ENCODE peak calls at places on chromosome 2, in seven cellular contexts. M is GM23248, X is endothelial cell of umbilical vein, O is astrocyte, B is HepG2, Y is neural progenitor cell, N is fibroblast of lung. H is an unnamed sample.

GRCh38 chr2:66171530-66171929 is 263.4 kb upstream of the MEIS1 start:
- DNase-seq in O (no peak), B (no peak), M (no peak), Y (no peak), N (no peak), X (no peak), H (no peak)

GRCh38 chr2:118221952-118222594 is 133.8 kb downstream of the INSIG2 start:
- DNase-seq in Y (peak), M (peak), B (peak), X (peak), O (peak), N (peak), H (peak)

GRCh38 chr2:44549856-44550255 is 188.1 kb downstream of the CAMKMT start:
- DNase-seq in B (no peak), M (peak), X (peak), Y (no peak), O (peak), N (no peak), H (no peak)

GRCh38 chr2:105789745-105790466 is 45.2 kb downstream of the NCK2 start:
- DNase-seq in M (peak), Y (no peak), X (peak), B (no peak), O (peak), N (peak), H (peak)

GRCh38 chr2:169716229-169716886 is 17.3 kb upstream of the KLHL23 start:
- DNase-seq in M (peak), B (no peak), N (peak), Y (no peak), O (peak), X (peak), H (no peak)

GRCh38 chr2:133674433-133675331 is 106.4 kb upstream of the NCKAP5 start:
- DNase-seq in O (peak), N (peak), Y (peak), X (peak), M (peak), B (peak), H (no peak)

GRCh38 chr2:189581354-189582139 is 961 bp upstream of the SLC40A1 start:
- DNase-seq in N (no peak), O (no peak), M (no peak), X (no peak), B (peak), Y (peak), H (no peak)

GRCh38 chr2:9797681-9798556 is 45.4 kb upstream of the TAF1B start:
- DNase-seq in Y (no peak), X (no peak), N (no peak), M (no peak), B (peak), O (no peak), H (no peak)

GRCh38 chr2:73870084-73870483 is 22.7 kb upstream of the ACTG2 start:
- DNase-seq in X (peak), Y (no peak), O (peak), B (no peak), M (peak), N (peak), H (no peak)

GRCh38 chr2:235854276-235854675 is 313.9 kb downstream of the GBX2 start:
- DNase-seq in O (no peak), N (no peak), B (no peak), Y (no peak), X (no peak), M (no peak), H (no peak)

GRCh38 chr2:235511187-235511661 is 17.4 kb downstream of the AGAP1 start:
- DNase-seq in X (peak), B (peak), O (peak), M (peak), N (peak), Y (no peak), H (no peak)

GRCh38 chr2:216635171-216635570 is 2.0 kb downstream of the IGFBP2 start:
- DNase-seq in X (peak), O (no peak), M (no peak), Y (peak), B (no peak), N (no peak), H (no peak)

GRCh38 chr2:193219413-193219812 is 1024.7 kb upstream of the TMEFF2 start:
- DNase-seq in X (no peak), O (no peak), B (no peak), Y (no peak), M (no peak), N (no peak), H (no peak)

GRCh38 chr2:52695731-52696130 is 1071.9 kb upstream of the CHAC2 start:
- DNase-seq in N (peak), O (peak), B (no peak), X (no peak), M (no peak), Y (no peak), H (no peak)

GRCh38 chr2:216792222-216793001 is 67.5 kb downstream of the TNP1 start:
- DNase-seq in M (peak), N (peak), B (no peak), Y (peak), O (peak), X (no peak), H (no peak)

GRCh38 chr2:17877811-17878221 is 651 bp upstream of the KCNS3 start:
- DNase-seq in O (no peak), Y (peak), M (peak), B (no peak), X (peak), N (no peak), H (peak)

GRCh38 chr2:17879913-17880274 is 1.4 kb downstream of the KCNS3 start:
- DNase-seq in O (no peak), X (no peak), N (no peak), Y (no peak), M (no peak), B (peak), H (no peak)

GRCh38 chr2:17876590-17876989 is 1.9 kb upstream of the KCNS3 start:
- DNase-seq in B (no peak), X (no peak), Y (no peak), O (no peak), N (no peak), M (no peak), H (no peak)

GRCh38 chr2:17878222-17879136 is at the start of gene KCNS3:
- DNase-seq in N (no peak), M (peak), X (peak), O (no peak), Y (peak), B (no peak), H (peak)

GRCh38 chr2:17879137-17879912 is 858 bp downstream of the KCNS3 start:
- DNase-seq in M (peak), Y (peak), O (peak), N (peak), B (no peak), X (peak), H (peak)
- TF ChIP-seq EZH2 in M (no peak), Y (peak), O (peak), N (no peak), B (peak), X (peak), H (no peak)

DNA sequence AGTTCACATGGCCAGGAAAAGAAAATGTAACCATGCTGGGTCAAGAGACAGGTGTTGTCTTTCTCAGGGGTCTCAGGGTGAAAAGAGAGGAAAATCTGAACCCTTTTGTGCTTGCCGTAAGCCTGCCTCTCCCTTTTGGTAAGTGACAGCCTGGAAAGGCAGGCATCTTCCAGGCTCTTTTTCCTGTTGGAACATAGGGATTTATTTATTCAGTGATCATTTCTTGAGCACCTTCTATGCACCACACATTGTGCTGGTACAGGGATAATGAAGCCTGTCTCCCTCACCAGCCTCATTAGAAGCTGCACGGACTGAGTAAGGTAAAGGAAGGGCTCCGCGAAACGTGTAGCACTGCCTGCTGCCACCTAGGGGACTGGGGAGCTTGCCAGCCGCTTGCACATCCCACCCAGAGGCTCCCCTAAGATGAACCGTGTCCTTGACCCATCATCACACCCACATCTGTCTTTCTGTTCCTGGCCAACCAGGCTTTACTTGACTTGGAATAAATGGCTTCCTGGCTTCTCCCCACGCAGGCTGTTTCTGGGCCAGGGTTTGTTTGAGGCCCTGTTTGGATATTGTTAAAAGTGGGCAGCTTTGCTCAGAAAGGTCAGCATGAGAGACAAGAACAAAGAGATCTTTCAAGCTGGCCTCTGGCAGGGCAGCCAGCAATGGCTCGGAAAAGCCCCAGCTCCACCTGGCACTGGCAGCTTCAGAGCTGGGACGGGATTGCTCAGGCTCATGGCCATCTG is 73.3 kb upstream of the MCFD2 start:
- DNase-seq in B (peak), M (no peak), O (no peak), X (no peak), N (no peak), Y (peak), H (no peak)
- H3K9ac ChIP-seq in B (peak), M (peak), O (peak), X (no peak), N (no peak), Y (no peak), H (no peak)

GRCh38 chr2:17471979-17472378 is 46.3 kb downstream of the RAD51AP2 start:
- DNase-seq in M (no peak), Y (no peak), N (no peak), X (no peak), O (no peak), B (no peak), H (no peak)

GRCh38 chr2:17475285-17475684 is 43.0 kb downstream of the RAD51AP2 start:
- DNase-seq in B (no peak), X (no peak), Y (no peak), N (no peak), O (no peak), M (peak), H (no peak)

GRCh38 chr2:17476820-17477219 is 41.4 kb downstream of the RAD51AP2 start:
- DNase-seq in B (no peak), M (no peak), X (no peak), O (no peak), Y (no peak), N (no peak), H (no peak)

GRCh38 chr2:17479875-17480274 is 38.4 kb downstream of the RAD51AP2 start:
- DNase-seq in N (peak), O (peak), X (no peak), B (peak), M (peak), Y (no peak), H (no peak)

GRCh38 chr2:17476060-17476459 is 42.2 kb downstream of the RAD51AP2 start:
- DNase-seq in B (no peak), O (no peak), N (no peak), M (no peak), X (no peak), Y (no peak), H (no peak)
- TF ChIP-seq EZH2 in B (no peak), O (no peak), N (no peak), M (no peak), X (no peak), Y (no peak), H (no peak)

GRCh38 chr2:20361903-20362302 is 11.3 kb upstream of the PUM2 start:
- DNase-seq in N (no peak), M (no peak), O (no peak), X (peak), B (no peak), Y (no peak), H (no peak)
- H3K9ac ChIP-seq in N (no peak), M (no peak), O (no peak), X (no peak), B (no peak), Y (no peak), H (no peak)

DNA sequence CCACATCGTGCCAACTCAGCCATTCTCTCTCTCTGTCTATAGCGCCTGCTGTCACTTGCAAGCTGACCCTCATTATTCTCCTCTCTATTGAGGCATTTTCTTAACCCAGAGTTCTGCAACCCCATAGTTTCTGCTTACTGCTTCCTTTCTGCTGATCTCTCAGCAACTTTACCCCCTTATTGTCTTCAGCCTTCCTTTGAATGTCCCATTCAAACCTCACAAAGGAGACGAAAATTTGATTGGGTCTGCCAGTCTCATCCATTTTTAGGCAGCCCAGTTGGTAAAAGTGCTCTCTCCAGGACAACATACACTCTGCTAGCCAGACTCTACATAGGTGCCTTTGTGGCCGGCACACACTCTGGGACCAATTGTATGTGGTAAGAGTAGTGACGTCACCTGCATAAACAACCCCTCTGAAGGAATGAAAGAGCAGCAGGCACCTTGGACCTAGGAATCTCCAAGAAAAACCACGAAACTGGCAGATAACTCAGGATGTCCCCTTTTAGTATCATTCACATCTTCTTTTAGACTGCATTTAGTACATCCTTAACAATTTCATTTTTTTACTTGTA is 367.2 kb upstream of the KCNH7 start:
- DNase-seq in Y (peak), O (no peak), X (no peak), B (no peak), N (no peak), M (no peak), H (no peak)
- TF ChIP-seq EZH2 in Y (no peak), O (no peak), X (no peak), B (no peak), N (no peak), M (no peak), H (no peak)

GRCh38 chr2:11560806-11561205 is 27.0 kb downstream of the GREB1 start:
- DNase-seq in B (no peak), M (no peak), O (no peak), Y (no peak), N (no peak), X (no peak), H (no peak)
- H3K9ac ChIP-seq in B (no peak), M (no peak), O (no peak), Y (no peak), N (no peak), X (no peak), H (no peak)

GRCh38 chr2:54615832-54616534 is 107.5 kb upstream of the EML6 start:
- DNase-seq in Y (no peak), B (no peak), M (no peak), O (no peak), X (no peak), N (no peak), H (no peak)
- TF ChIP-seq EZH2 in Y (no peak), B (no peak), M (no peak), O (no peak), X (no peak), N (no peak), H (no peak)

H was measured in MM.1S.